ENCODE peak calls at places on chromosomes 12 and 14, in ten cellular contexts. R, Y, M, X, L, O, E, Z, I and C are unnamed samples.
A peak's percentile ranks its signal among the peaks of the same experiment; 100 is the strongest.

GRCh38 chr12:68237068-68237467 is 11.5 kb upstream of the IL26 start:
- DNase-seq in R (no peak), Y (no peak), M (no peak), X (no peak), L (no peak), O (no peak), E (no peak), Z (no peak), I (no peak), C (no peak)

GRCh38 chr12:6443361-6443983 is 1.3 kb upstream of the CD27 start:
- DNase-seq in R (no peak), Y (no peak), M (no peak), X (no peak), L (no peak), O (no peak), E (no peak), Z (peak; percentile 36), I (no peak), C (no peak)

GRCh38 chr12:71876400-71876799 is 36.8 kb downstream of the TBC1D15 start:
- DNase-seq in R (no peak), Y (no peak), M (no peak), X (no peak), L (no peak), O (no peak), E (no peak), Z (no peak), I (no peak), C (no peak)

GRCh38 chr12:94640134-94640928 is 10.0 kb downstream of the TMCC3 start:
- DNase-seq in R (peak; percentile 39), Y (no peak), M (no peak), X (no peak), L (peak; percentile 11), O (no peak), E (no peak), Z (no peak), I (no peak), C (no peak)

GRCh38 chr12:64890873-64891468 is 66.5 kb downstream of the TBC1D30 start:
- DNase-seq in R (no peak), Y (no peak), M (no peak), X (peak; percentile 51), L (peak; percentile 70), O (no peak), E (no peak), Z (no peak), I (no peak), C (no peak)

GRCh38 chr12:124713436-124714082 is 146.1 kb upstream of the NCOR2 start:
- DNase-seq in R (peak; percentile 69), Y (peak; percentile 36), M (peak; percentile 63), X (no peak), L (peak; percentile 89), O (no peak), E (peak; percentile 95), Z (peak; percentile 81), I (peak; percentile 44), C (no peak)

GRCh38 chr12:64175254-64175945 is 46.7 kb downstream of the KICS2 start:
- DNase-seq in R (no peak), Y (no peak), M (no peak), X (no peak), L (no peak), O (no peak), E (no peak), Z (no peak), I (no peak), C (no peak)

GRCh38 chr12:20450591-20450990 is 82.3 kb downstream of the PDE3A start:
- DNase-seq in R (no peak), Y (no peak), M (no peak), X (no peak), L (no peak), O (no peak), E (no peak), Z (no peak), I (no peak), C (no peak)

GRCh38 chr14:24513009-24513408 is 4.9 kb upstream of the CMA1 start:
- DNase-seq in R (no peak), Y (no peak), M (no peak), X (no peak), L (no peak), O (no peak), E (no peak), Z (no peak), I (no peak), C (no peak)

GRCh38 chr14:58828298-58828697 is 190.5 kb downstream of the DACT1 start:
- DNase-seq in R (no peak), Y (no peak), M (no peak), X (no peak), L (no peak), O (no peak), E (no peak), Z (no peak), I (peak; percentile 50), C (no peak)

GRCh38 chr14:95875831-95876768 is 532 bp upstream of the TUNAR start:
- DNase-seq in R (no peak), Y (no peak), M (no peak), X (no peak), L (no peak), O (no peak), E (no peak), Z (no peak), I (peak; percentile 71), C (no peak)

GRCh38 chr12:32535260-32535999 is 136.1 kb downstream of the FGD4 start:
- DNase-seq in R (peak; percentile 66), Y (peak; percentile 88), M (peak; percentile 47), X (no peak), L (peak; percentile 69), O (peak; percentile 90), E (no peak), Z (peak; percentile 83), I (no peak), C (no peak)

GRCh38 chr14:104976198-104977007 is 1.8 kb downstream of the AHNAK2 start:
- DNase-seq in R (peak; percentile 73), Y (peak; percentile 91), M (peak; percentile 78), X (peak; percentile 70), L (peak; percentile 72), O (peak; percentile 92), E (no peak), Z (peak; percentile 92), I (peak; percentile 95), C (no peak)

GRCh38 chr12:132020292-132020691 is 70.5 kb downstream of the EP400 start:
- DNase-seq in R (no peak), Y (no peak), M (no peak), X (no peak), L (no peak), O (no peak), E (no peak), Z (no peak), I (no peak), C (no peak)
- TF ChIP-seq POLR2A in R (no peak), Y (no peak), M (no peak), X (no peak), L (no peak), O (no peak), E (no peak), Z (no peak), I (no peak), C (no peak)

GRCh38 chr14:99589031-99589441 is 15.0 kb downstream of the CCDC85C start:
- DNase-seq in R (no peak), Y (no peak), M (no peak), X (no peak), L (no peak), O (no peak), E (no peak), Z (no peak), I (peak; percentile 52), C (no peak)

GRCh38 chr14:99587463-99588278 is 16.3 kb downstream of the CCDC85C start:
- DNase-seq in R (no peak), Y (no peak), M (no peak), X (no peak), L (no peak), O (no peak), E (no peak), Z (no peak), I (peak; percentile 65), C (no peak)

GRCh38 chr14:99592394-99592793 is 11.6 kb downstream of the CCDC85C start:
- DNase-seq in R (no peak), Y (no peak), M (no peak), X (no peak), L (no peak), O (no peak), E (no peak), Z (no peak), I (no peak), C (no peak)

GRCh38 chr14:99590746-99591555 is 13.1 kb downstream of the CCDC85C start:
- DNase-seq in R (no peak), Y (no peak), M (peak; percentile 58), X (no peak), L (peak; percentile 74), O (peak; percentile 51), E (no peak), Z (peak; percentile 70), I (peak; percentile 52), C (no peak)

GRCh38 chr14:99589651-99590530 is 14.1 kb downstream of the CCDC85C start:
- DNase-seq in R (no peak), Y (no peak), M (no peak), X (no peak), L (no peak), O (peak; percentile 50), E (no peak), Z (peak; percentile 56), I (peak; percentile 54), C (no peak)
- H3K27ac ChIP-seq in R (no peak overlapping the region), Y (peak overlapping the region; percentile 67), M (peak overlapping the region; percentile 69), X (no peak overlapping the region), L (no peak overlapping the region), O (no peak overlapping the region), E (peak overlapping the region; percentile 49), Z (peak overlapping the region; percentile 66), I (peak overlapping the region; percentile 24), C (peak overlapping the region; percentile 12)

GRCh38 chr12:1919284-1919683 is 832 bp upstream of the CACNA2D4 start:
- DNase-seq in R (no peak), Y (no peak), M (no peak), X (no peak), L (no peak), O (no peak), E (peak; percentile 66), Z (no peak), I (peak; percentile 27), C (no peak)

GRCh38 chr12:1920436-1920835 is 2.0 kb upstream of the CACNA2D4 start:
- DNase-seq in R (no peak), Y (peak; percentile 22), M (no peak), X (no peak), L (no peak), O (no peak), E (no peak), Z (no peak), I (no peak), C (no peak)

GRCh38 chr12:1919763-1920162 is 1.3 kb upstream of the CACNA2D4 start:
- DNase-seq in R (no peak), Y (no peak), M (no peak), X (no peak), L (no peak), O (no peak), E (no peak), Z (no peak), I (no peak), C (no peak)

GRCh38 chr12:1922075-1922709 is 3.7 kb upstream of the CACNA2D4 start:
- DNase-seq in R (no peak), Y (peak; percentile 27), M (peak; percentile 11), X (no peak), L (no peak), O (peak; percentile 63), E (peak; percentile 89), Z (peak; percentile 58), I (peak; percentile 81), C (no peak)

GRCh38 chr12:1920971-1921370 is 2.5 kb upstream of the CACNA2D4 start:
- DNase-seq in R (no peak), Y (peak; percentile 31), M (no peak), X (no peak), L (no peak), O (peak; percentile 71), E (peak; percentile 79), Z (peak; percentile 67), I (peak; percentile 83), C (no peak)
- H3K27me3 ChIP-seq in R (no peaks in the 10 kb centered on the region), Y (no peaks in the 10 kb centered on the region), M (no peaks in the 10 kb centered on the region), X (no peaks in the 10 kb centered on the region), L (peaks cover 69% of the 10 kb centered on the region), O (no peaks in the 10 kb centered on the region), E (no peaks in the 10 kb centered on the region), Z (no peaks in the 10 kb centered on the region), I (no peaks in the 10 kb centered on the region), C (no peaks in the 10 kb centered on the region)

GRCh38 chr12:50174971-50175715 is 8.0 kb upstream of the CERS5 start:
- DNase-seq in R (peak; percentile 61), Y (no peak), M (peak; percentile 33), X (peak; percentile 58), L (peak; percentile 85), O (no peak), E (no peak), Z (no peak), I (no peak), C (no peak)
- TF ChIP-seq POLR2A in R (no peak), Y (no peak), M (no peak), X (no peak), L (no peak), O (no peak), E (no peak), Z (no peak), I (no peak), C (no peak)